ENCODE peak calls at places on chromosomes 16 and 17, in five cellular contexts. W is A549, N is K562, T is SK-N-SH, I is GM12878. F is an unnamed sample.

GRCh38 chr16:78985736-78986605 is 614.6 kb downstream of the MAF start:
- DNase-seq in T (no peak), N (no peak), I (no peak), W (no peak), F (no peak)

GRCh38 chr16:86217891-86218270 is 292.4 kb upstream of the FOXF1 start:
- DNase-seq in I (no peak), T (no peak), N (no peak), W (no peak), F (no peak)

GRCh38 chr17:79888811-79889634 is 49.8 kb upstream of the CBX4 start:
- DNase-seq in N (no peak), W (no peak), T (peak; percentile 14), I (no peak), F (no peak)

GRCh38 chr17:58539703-58540102 is 25.3 kb upstream of the MTMR4 start:
- DNase-seq in T (no peak), N (no peak), W (no peak), I (no peak), F (no peak)

GRCh38 chr17:62572488-62573469 is 54.7 kb upstream of the MRC2 start:
- DNase-seq in W (no peak), T (no peak), N (no peak), I (no peak), F (peak; percentile 53)

GRCh38 chr16:69039333-69039941 is 66.0 kb upstream of the HAS3 start:
- DNase-seq in I (no peak), T (no peak), W (no peak), N (no peak), F (peak; percentile 45)

GRCh38 chr17:28258347-28258887 is 60.6 kb upstream of the TMEM97 start:
- DNase-seq in T (no peak), I (no peak), W (peak; percentile 36), N (no peak), F (no peak)

GRCh38 chr16:10181196-10182162 is 749 bp downstream of the GRIN2A start:
- DNase-seq in W (peak; percentile 69), T (peak; percentile 91), I (no peak), N (peak; percentile 78), F (peak; percentile 11)

GRCh38 chr16:48860341-48860740 is 250.4 kb upstream of the N4BP1 start:
- DNase-seq in I (no peak), W (no peak), T (no peak), N (no peak), F (no peak)

GRCh38 chr16:57091990-57092785 is at the start of gene CPNE2:
- DNase-seq in N (peak; percentile 91), W (peak; percentile 48), I (no peak), T (peak; percentile 95), F (peak; percentile 34)

GRCh38 chr17:82942166-82943130 is 102.6 kb upstream of the ZNF750 start:
- DNase-seq in T (no peak), W (no peak), I (no peak), N (no peak), F (no peak)

GRCh38 chr17:32876414-32877163 is at the start of gene MYO1D:
- DNase-seq in I (no peak), T (peak; percentile 73), N (peak; percentile 74), W (peak; percentile 48), F (no peak)

GRCh38 chr17:17725853-17726720 is 44.8 kb downstream of the RAI1 start:
- DNase-seq in W (no peak), T (peak; percentile 51), I (no peak), N (no peak), F (no peak)

GRCh38 chr16:15770107-15770506 is 86.7 kb downstream of the MYH11 start:
- DNase-seq in W (no peak), N (no peak), T (no peak), I (no peak), F (no peak)

GRCh38 chr17:74639704-74640142 is 16.2 kb upstream of the CD300E start:
- DNase-seq in T (no peak), W (no peak), N (no peak), I (peak; percentile 42), F (no peak)

GRCh38 chr16:57313509-57313908 is 29.0 kb upstream of the PLLP start:
- DNase-seq in T (no peak), W (no peak), N (no peak), I (no peak), F (no peak)

GRCh38 chr17:17075037-17075755 is 32.9 kb downstream of the MPRIP start:
- DNase-seq in T (peak; percentile 68), N (no peak), I (no peak), W (no peak), F (peak; percentile 85)

GRCh38 chr16:80198995-80199299 is 341.8 kb upstream of the DYNLRB2 start:
- DNase-seq in I (no peak), T (no peak), N (no peak), W (no peak), F (peak; percentile 25)

GRCh38 chr17:76558210-76559095 is 18.6 kb downstream of the PRCD start:
- DNase-seq in W (peak; percentile 38), N (no peak), I (no peak), T (peak; percentile 69), F (peak; percentile 20)

GRCh38 chr17:17837380-17837821 is 615 bp upstream of the SREBF1 start:
- DNase-seq in T (no peak), N (no peak), W (peak; percentile 93), I (no peak), F (peak; percentile 81)

GRCh38 chr17:43900858-43901754 is 6.2 kb downstream of the MPP2 start:
- DNase-seq in N (no peak), I (no peak), T (peak; percentile 28), W (peak; percentile 54), F (no peak)

GRCh38 chr16:66639091-66639885 is 34.8 kb downstream of the CMTM3 start:
- DNase-seq in I (no peak), N (no peak), T (no peak), W (no peak), F (no peak)

GRCh38 chr17:29007456-29008455 is 1.9 kb upstream of the SEZ6 start:
- DNase-seq in I (no peak), T (no peak), W (peak; percentile 78), N (no peak), F (peak; percentile 7)

GRCh38 chr17:76625496-76625895 is 18.1 kb downstream of the ST6GALNAC1 start:
- DNase-seq in W (no peak), T (no peak), I (no peak), N (no peak), F (no peak)

GRCh38 chr16:85002099-85002541 is 9.2 kb downstream of the ZDHHC7 start:
- DNase-seq in I (no peak), T (no peak), N (no peak), W (no peak), F (no peak)

DNA sequence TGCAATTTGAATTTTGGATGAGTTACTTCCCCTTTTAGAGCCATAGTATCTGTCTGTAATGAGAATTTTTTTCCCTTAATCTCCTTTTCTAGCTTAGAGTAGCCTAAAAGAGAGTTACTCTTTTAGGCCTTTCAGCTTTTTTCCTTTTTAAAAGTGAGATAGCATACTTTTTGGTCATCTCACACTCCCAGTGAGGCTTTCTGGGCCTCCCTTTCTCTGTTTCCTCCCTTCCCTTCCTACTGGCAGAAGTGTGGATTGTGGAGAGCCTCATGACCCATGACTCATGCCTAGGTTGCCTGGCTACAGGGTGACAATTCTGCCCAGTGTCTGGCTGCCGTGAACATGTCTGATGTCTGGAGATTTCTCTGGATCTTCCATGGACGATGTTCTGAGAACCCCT is 15.2 kb downstream of the KRT23 start:
- DNase-seq in W (peak; percentile 80), I (no peak), T (no peak), N (no peak), F (peak; percentile 88)
- TF ChIP-seq RCOR1 in W (no peak), I (no peak), T (no peak), N (no peak), F (no peak)

GRCh38 chr16:89555265-89555664 is 5.2 kb upstream of the RPL13 start:
- DNase-seq in I (no peak), N (no peak), W (no peak), T (no peak), F (no peak)
- TF ChIP-seq RCOR1 in I (no peak), N (no peak), W (no peak), T (no peak), F (no peak)

GRCh38 chr17:4178651-4179050 is 35.7 kb downstream of the CYB5D2 start:
- DNase-seq in W (no peak), N (no peak), I (no peak), T (no peak), F (no peak)
- TF ChIP-seq RCOR1 in W (no peak), N (no peak), I (no peak), T (no peak), F (no peak)

GRCh38 chr16:4389051-4389955 is 17.7 kb downstream of the VASN start:
- DNase-seq in T (no peak), I (no peak), N (no peak), W (no peak), F (no peak)
- TF ChIP-seq RCOR1 in T (no peak), I (no peak), N (no peak), W (no peak), F (no peak)

GRCh38 chr17:8322078-8322477 is 12.0 kb downstream of the ARHGEF15 start:
- DNase-seq in W (no peak), N (no peak), T (peak; percentile 12), I (no peak), F (no peak)

GRCh38 chr17:8324913-8325312 is 14.7 kb upstream of the ODF4 start:
- DNase-seq in T (no peak), N (no peak), W (no peak), I (no peak), F (no peak)

GRCh38 chr17:8332128-8332527 is 7.5 kb upstream of the ODF4 start:
- DNase-seq in W (no peak), I (no peak), N (no peak), T (no peak), F (no peak)

GRCh38 chr17:8324132-8324531 is 14.1 kb downstream of the ARHGEF15 start:
- DNase-seq in I (no peak), W (no peak), N (no peak), T (peak; percentile 11), F (no peak)

GRCh38 chr17:8326591-8327583 is 12.8 kb upstream of the ODF4 start:
- DNase-seq in T (peak; percentile 79), W (no peak), I (no peak), N (no peak), F (no peak)
- TF ChIP-seq RCOR1 in T (no peak), W (no peak), I (no peak), N (no peak), F (no peak)

F was measured in IMR-90.